ENCODE peak calls at places on chromosomes 7 and 10, in five cellular contexts. T is fibroblast of lung, S is astrocyte of the spinal cord, I is adrenal gland, E is PC-9. L is an unnamed sample.

GRCh38 chr10:96673318-96674099 is 46.8 kb downstream of the PIK3AP1 start:
- DNase-seq in T (peak; percentile 85), S (peak; percentile 79), I (peak; percentile 39), E (peak; percentile 62), L (peak; percentile 39)

GRCh38 chr10:102059987-102060386 is 4.0 kb upstream of the ARMH3 start:
- DNase-seq in T (no peak), S (no peak), I (no peak), E (no peak), L (no peak)

GRCh38 chr10:30080161-30080560 is 20.8 kb upstream of the JCAD start:
- DNase-seq in T (no peak), S (no peak), I (no peak), E (no peak), L (no peak)

GRCh38 chr7:70316745-70317144 is 718.5 kb downstream of the AUTS2 start:
- DNase-seq in T (no peak), S (no peak), I (no peak), E (no peak), L (no peak)

GRCh38 chr7:138429577-138430250 is 30.3 kb upstream of the TRIM24 start:
- DNase-seq in T (peak; percentile 1), S (no peak), I (no peak), E (no peak), L (no peak)

GRCh38 chr7:75638607-75639070 is 100.1 kb downstream of the HIP1 start:
- DNase-seq in T (peak; percentile 48), S (no peak), I (peak; percentile 34), E (no peak), L (no peak)

GRCh38 chr10:88754272-88754671 is 5.5 kb upstream of the LIPN start:
- DNase-seq in T (peak; percentile 61), S (peak; percentile 15), I (no peak), E (no peak), L (no peak)

GRCh38 chr7:94303736-94304135 is 91.0 kb upstream of the COL1A2 start:
- DNase-seq in T (peak; percentile 82), S (peak; percentile 82), I (peak; percentile 27), E (no peak), L (no peak)

GRCh38 chr7:142139597-142140501 is 28.3 kb downstream of the MGAM2 start:
- DNase-seq in T (no peak), S (no peak), I (no peak), E (no peak), L (no peak)

GRCh38 chr10:116974442-116975005 is 30.5 kb downstream of the SHTN1 start:
- DNase-seq in T (peak; percentile 87), S (peak; percentile 80), I (no peak), E (peak; percentile 83), L (no peak)

GRCh38 chr7:137846588-137847417 is at the start of gene DGKI:
- DNase-seq in T (peak; percentile 33), S (no peak), I (no peak), E (no peak), L (no peak)

GRCh38 chr10:13371879-13372470 is 23.9 kb upstream of the SEPHS1 start:
- DNase-seq in T (peak; percentile 70), S (peak; percentile 82), I (peak; percentile 72), E (peak; percentile 41), L (peak; percentile 33)

GRCh38 chr10:6053816-6054581 is 8.2 kb downstream of the IL2RA start:
- DNase-seq in T (no peak), S (no peak), I (peak; percentile 45), E (no peak), L (no peak)

GRCh38 chr7:52053525-52053924 is 736.9 kb upstream of the COBL start:
- DNase-seq in T (no peak), S (no peak), I (no peak), E (no peak), L (no peak)

GRCh38 chr10:66215005-66215404 is 710.8 kb upstream of the LRRTM3 start:
- DNase-seq in T (no peak), S (no peak), I (no peak), E (no peak), L (no peak)

GRCh38 chr10:6242089-6242488 is 39.4 kb downstream of the PFKFB3 start:
- DNase-seq in T (peak; percentile 38), S (peak; percentile 12), I (no peak), E (no peak), L (no peak)

GRCh38 chr7:54705436-54705835 is 53.6 kb downstream of the SEC61G start:
- DNase-seq in T (peak; percentile 50), S (peak; percentile 43), I (peak; percentile 25), E (peak; percentile 81), L (no peak)

GRCh38 chr10:104638861-104639594 is 2.1 kb upstream of the SORCS3 start:
- DNase-seq in T (no peak), S (no peak), I (no peak), E (no peak), L (no peak)

GRCh38 chr7:67918158-67918557 is 921.5 kb downstream of the TYW1 start:
- DNase-seq in T (no peak), S (no peak), I (no peak), E (no peak), L (no peak)

GRCh38 chr7:128740996-128741395 is 1.8 kb downstream of the CALU start:
- DNase-seq in T (peak; percentile 42), S (peak; percentile 46), I (no peak), E (no peak), L (no peak)

GRCh38 chr10:105354010-105354409 is 712.9 kb downstream of the SORCS3 start:
- DNase-seq in T (no peak), S (no peak), I (no peak), E (no peak), L (no peak)

GRCh38 chr10:57465155-57465554 is 802.5 kb downstream of the IPMK start:
- DNase-seq in T (no peak), S (no peak), I (no peak), E (no peak), L (no peak)

GRCh38 chr10:71379118-71379781 is 17.5 kb upstream of the CDH23 start:
- DNase-seq in T (no peak), S (no peak), I (no peak), E (no peak), L (no peak)

GRCh38 chr10:42830237-42830636 is 47.6 kb downstream of the BMS1 start:
- DNase-seq in T (no peak), S (no peak), I (no peak), E (no peak), L (no peak)

GRCh38 chr10:3265081-3265480 is 92.5 kb upstream of the PITRM1 start:
- DNase-seq in T (peak; percentile 68), S (peak; percentile 12), I (no peak), E (peak; percentile 53), L (no peak)

GRCh38 chr7:155205368-155206285 is 92.1 kb upstream of the INSIG1 start:
- DNase-seq in T (peak; percentile 100), S (peak; percentile 98), I (peak; percentile 78), E (peak; percentile 99), L (peak; percentile 75)

GRCh38 chr7:50667789-50668226 is 102.6 kb upstream of the DDC start:
- DNase-seq in T (no peak), S (no peak), I (peak; percentile 41), E (no peak), L (no peak)

GRCh38 chr10:111600772-111601171 is 523.9 kb downstream of the ADRA2A start:
- DNase-seq in T (no peak), S (no peak), I (peak; percentile 75), E (no peak), L (no peak)

GRCh38 chr7:520503-521161 is 986 bp upstream of the PDGFA start:
- DNase-seq in T (peak; percentile 23), S (no peak), I (no peak), E (no peak), L (peak; percentile 25)
- TF ChIP-seq CTCF in T (no peak), S (peak; percentile 10), I (no peak), E (no peak), L (no peak)

GRCh38 chr10:26860026-26860541 is 674 bp downstream of the ABI1 start:
- DNase-seq in T (peak; percentile 79), S (peak; percentile 84), I (peak; percentile 72), E (peak; percentile 67), L (no peak)

GRCh38 chr10:26858707-26859034 is 2.1 kb downstream of the ABI1 start:
- DNase-seq in T (no peak), S (no peak), I (no peak), E (no peak), L (no peak)

GRCh38 chr10:26859241-26860025 is 1.3 kb downstream of the ABI1 start:
- DNase-seq in T (no peak), S (peak; percentile 22), I (no peak), E (no peak), L (no peak)

GRCh38 chr10:26861326-26861998 is 704 bp upstream of the ABI1 start:
- DNase-seq in T (no peak), S (no peak), I (no peak), E (no peak), L (no peak)

GRCh38 chr10:26860542-26861325 is at the start of gene ABI1:
- DNase-seq in T (peak; percentile 95), S (peak; percentile 99), I (peak; percentile 99), E (peak; percentile 89), L (peak; percentile 87)
- TF ChIP-seq CTCF in T (peak; percentile 70), S (peak; percentile 79), I (no peak), E (no peak), L (peak; percentile 33)

GRCh38 chr7:123209786-123210185 is 10.0 kb upstream of the SLC13A1 start:
- DNase-seq in T (peak; percentile 15), S (no peak), I (peak; percentile 77), E (no peak), L (no peak)

GRCh38 chr7:123204206-123204835 is 4.6 kb upstream of the SLC13A1 start:
- DNase-seq in T (no peak), S (no peak), I (no peak), E (no peak), L (no peak)

GRCh38 chr7:123210986-123211385 is 11.2 kb upstream of the SLC13A1 start:
- DNase-seq in T (no peak), S (no peak), I (no peak), E (no peak), L (no peak)

GRCh38 chr7:123211545-123211944 is 11.8 kb upstream of the SLC13A1 start:
- DNase-seq in T (no peak), S (no peak), I (no peak), E (no peak), L (no peak)

GRCh38 chr7:123208793-123209192 is 9.0 kb upstream of the SLC13A1 start:
- DNase-seq in T (no peak), S (no peak), I (peak; percentile 20), E (no peak), L (no peak)
- TF ChIP-seq CTCF in T (peak; percentile 44), S (peak; percentile 51), I (peak; percentile 46), E (peak; percentile 40), L (no peak)

GRCh38 chr7:151398446-151399304 is 11.2 kb downstream of the WDR86 start:
- DNase-seq in T (no peak), S (no peak), I (no peak), E (no peak), L (no peak)

GRCh38 chr7:151399906-151400305 is 9.9 kb downstream of the WDR86 start:
- DNase-seq in T (no peak), S (no peak), I (no peak), E (no peak), L (no peak)

GRCh38 chr7:151399305-151399601 is 10.6 kb downstream of the WDR86 start:
- DNase-seq in T (no peak), S (no peak), I (no peak), E (no peak), L (no peak)

GRCh38 chr7:151402029-151402835 is 7.6 kb downstream of the WDR86 start:
- DNase-seq in T (no peak), S (no peak), I (no peak), E (no peak), L (no peak)

GRCh38 chr7:151400626-151401315 is 9.1 kb downstream of the WDR86 start:
- DNase-seq in T (no peak), S (no peak), I (no peak), E (no peak), L (peak; percentile 55)
- TF ChIP-seq CTCF in T (no peak), S (no peak), I (no peak), E (no peak), L (no peak)

L was measured in activated B cell treated with CpG ODN at 0.5 μM for 24 hours.